ENCODE peak calls at places on chromosomes 11 and 22, in seven cellular contexts. Q, W, E, H, G, O and J are unnamed samples.

GRCh38 chr11:77100166-77101042 is 2.2 kb upstream of the OMP start:
- DNase-seq in Q (no peak), W (no peak), E (no peak), H (no peak), G (no peak), O (no peak), J (no peak)

GRCh38 chr11:86931965-86932332 is 23.2 kb downstream of the FZD4 start:
- DNase-seq in Q (peak), W (no peak), E (peak), H (no peak), G (no peak), O (no peak), J (peak)

GRCh38 chr11:86741489-86742435 is 58.6 kb upstream of the PRSS23 start:
- DNase-seq in Q (peak), W (no peak), E (peak), H (no peak), G (no peak), O (no peak), J (no peak)

GRCh38 chr22:29062286-29062949 is 787 bp upstream of the C22orf31 start:
- DNase-seq in Q (no peak), W (no peak), E (no peak), H (no peak), G (no peak), O (no peak), J (peak)

GRCh38 chr11:75275581-75275980 is 35.0 kb downstream of the TPBGL start:
- DNase-seq in Q (peak), W (no peak), E (peak), H (peak), G (no peak), O (no peak), J (peak)

GRCh38 chr22:27192135-27192900 is 534.9 kb downstream of the MIAT start:
- DNase-seq in Q (no peak), W (no peak), E (no peak), H (no peak), G (no peak), O (no peak), J (no peak)

GRCh38 chr11:95143106-95143681 is 53.5 kb downstream of the ENDOD1 start:
- DNase-seq in Q (peak), W (no peak), E (peak), H (no peak), G (no peak), O (no peak), J (no peak)

GRCh38 chr11:103295704-103296103 is 186.5 kb downstream of the DYNC2H1 start:
- DNase-seq in Q (no peak), W (no peak), E (no peak), H (no peak), G (no peak), O (no peak), J (peak)

GRCh38 chr11:74636633-74637184 is 44.3 kb downstream of the POLD3 start:
- DNase-seq in Q (peak), W (no peak), E (peak), H (no peak), G (no peak), O (no peak), J (no peak)

GRCh38 chr11:61035086-61035835 is 63.8 kb downstream of the CD6 start:
- DNase-seq in Q (no peak), W (no peak), E (no peak), H (no peak), G (no peak), O (no peak), J (no peak)

GRCh38 chr11:6962141-6962540 is 35.9 kb downstream of the ZNF215 start:
- DNase-seq in Q (no peak), W (no peak), E (peak), H (no peak), G (no peak), O (no peak), J (peak)

GRCh38 chr11:67572747-67573419 is 10.7 kb upstream of the GSTP1 start:
- DNase-seq in Q (peak), W (no peak), E (peak), H (peak), G (no peak), O (peak), J (peak)

GRCh38 chr11:116807601-116808261 is 15.4 kb downstream of the APOA4 start:
- DNase-seq in Q (no peak), W (no peak), E (no peak), H (no peak), G (no peak), O (no peak), J (no peak)

GRCh38 chr11:93213622-93214021 is 15.8 kb upstream of the SLC36A4 start:
- DNase-seq in Q (no peak), W (no peak), E (no peak), H (no peak), G (no peak), O (no peak), J (no peak)

GRCh38 chr11:209275-210121 is 2.0 kb downstream of the RIC8A start:
- DNase-seq in Q (peak), W (no peak), E (no peak), H (no peak), G (no peak), O (no peak), J (peak)

GRCh38 chr22:37607010-37607911 is 1.4 kb upstream of the GGA1 start:
- DNase-seq in Q (peak), W (peak), E (peak), H (peak), G (peak), O (peak), J (peak)

GRCh38 chr11:82701847-82702520 is 31.7 kb downstream of the FAM181B start:
- DNase-seq in Q (peak), W (peak), E (peak), H (peak), G (no peak), O (no peak), J (peak)

GRCh38 chr11:72631806-72632731 is 42.2 kb downstream of the PDE2A start:
- DNase-seq in Q (peak), W (no peak), E (no peak), H (no peak), G (no peak), O (no peak), J (no peak)

GRCh38 chr11:17473071-17473744 is 3.4 kb downstream of the ABCC8 start:
- DNase-seq in Q (peak), W (no peak), E (peak), H (peak), G (peak), O (no peak), J (peak)

GRCh38 chr22:30274061-30274812 is 7.6 kb upstream of the OSM start:
- DNase-seq in Q (no peak), W (no peak), E (no peak), H (no peak), G (no peak), O (no peak), J (no peak)

GRCh38 chr11:33869511-33870422 is 22.1 kb downstream of the LMO2 start:
- DNase-seq in Q (peak), W (no peak), E (peak), H (peak), G (no peak), O (peak), J (peak)

GRCh38 chr11:111967651-111968050 is 30.5 kb downstream of the DIXDC1 start:
- DNase-seq in Q (no peak), W (no peak), E (no peak), H (no peak), G (no peak), O (no peak), J (no peak)
- H3K4me2 ChIP-seq in Q (no peak), W (no peak), E (no peak), H (no peak), G (no peak), O (no peak), J (no peak)

GRCh38 chr11:46364056-46364455 is 16.8 kb downstream of the DGKZ start:
- DNase-seq in Q (no peak), W (no peak), E (no peak), H (no peak), G (no peak), O (no peak), J (no peak)

GRCh38 chr11:46363455-46363920 is 16.2 kb downstream of the DGKZ start:
- DNase-seq in Q (peak), W (no peak), E (peak), H (no peak), G (no peak), O (no peak), J (no peak)

GRCh38 chr11:46362146-46363030 is 15.1 kb downstream of the DGKZ start:
- DNase-seq in Q (no peak), W (no peak), E (no peak), H (no peak), G (no peak), O (no peak), J (no peak)

GRCh38 chr11:46361283-46362145 is 14.3 kb downstream of the DGKZ start:
- DNase-seq in Q (peak), W (no peak), E (peak), H (no peak), G (no peak), O (no peak), J (no peak)

GRCh38 chr11:46363031-46363407 is 15.8 kb downstream of the DGKZ start:
- DNase-seq in Q (peak), W (no peak), E (peak), H (no peak), G (no peak), O (peak), J (peak)
- H3K23ac ChIP-seq in Q (no peak), W (no peak), E (peak), H (no peak), G (no peak), O (no peak), J (no peak)

GRCh38 chr11:2305140-2305861 is 3.5 kb downstream of the TSPAN32 start:
- DNase-seq in Q (peak), W (peak), E (peak), H (peak), G (peak), O (peak), J (peak)
- H2AK5ac ChIP-seq in Q (no peak), W (peak), E (peak), H (no peak), G (no peak), O (no peak), J (no peak)

GRCh38 chr22:44587004-44587793 is 89.2 kb upstream of the RTL6 start:
- DNase-seq in Q (no peak), W (no peak), E (peak), H (no peak), G (no peak), O (peak), J (peak)

GRCh38 chr22:44587911-44588310 is 89.9 kb upstream of the RTL6 start:
- DNase-seq in Q (no peak), W (no peak), E (no peak), H (no peak), G (no peak), O (no peak), J (no peak)

GRCh38 chr22:44588348-44588747 is 90.3 kb upstream of the RTL6 start:
- DNase-seq in Q (no peak), W (no peak), E (no peak), H (no peak), G (no peak), O (no peak), J (no peak)

GRCh38 chr22:44585559-44586121 is 87.6 kb upstream of the RTL6 start:
- DNase-seq in Q (no peak), W (no peak), E (no peak), H (no peak), G (no peak), O (no peak), J (no peak)

GRCh38 chr22:44586337-44586990 is 88.4 kb upstream of the RTL6 start:
- DNase-seq in Q (no peak), W (no peak), E (no peak), H (no peak), G (no peak), O (no peak), J (peak)
- H3K4me2 ChIP-seq in Q (no peak), W (no peak), E (no peak), H (no peak), G (no peak), O (no peak), J (no peak)

GRCh38 chr11:43788394-43788793 is 92.2 kb upstream of the ALKBH3 start:
- DNase-seq in Q (no peak), W (peak), E (no peak), H (no peak), G (no peak), O (no peak), J (no peak)

GRCh38 chr11:43787823-43788222 is 92.8 kb upstream of the ALKBH3 start:
- DNase-seq in Q (no peak), W (no peak), E (no peak), H (no peak), G (no peak), O (no peak), J (no peak)

GRCh38 chr11:43784866-43785265 is 95.8 kb upstream of the ALKBH3 start:
- DNase-seq in Q (peak), W (no peak), E (peak), H (no peak), G (no peak), O (no peak), J (no peak)

GRCh38 chr11:43784301-43784700 is 96.3 kb upstream of the ALKBH3 start:
- DNase-seq in Q (no peak), W (no peak), E (no peak), H (no peak), G (no peak), O (no peak), J (no peak)

GRCh38 chr11:43786016-43786415 is 94.6 kb upstream of the ALKBH3 start:
- DNase-seq in Q (no peak), W (no peak), E (no peak), H (no peak), G (no peak), O (no peak), J (no peak)
- H3K23ac ChIP-seq in Q (no peak), W (no peak), E (no peak), H (no peak), G (no peak), O (no peak), J (no peak)

DNA sequence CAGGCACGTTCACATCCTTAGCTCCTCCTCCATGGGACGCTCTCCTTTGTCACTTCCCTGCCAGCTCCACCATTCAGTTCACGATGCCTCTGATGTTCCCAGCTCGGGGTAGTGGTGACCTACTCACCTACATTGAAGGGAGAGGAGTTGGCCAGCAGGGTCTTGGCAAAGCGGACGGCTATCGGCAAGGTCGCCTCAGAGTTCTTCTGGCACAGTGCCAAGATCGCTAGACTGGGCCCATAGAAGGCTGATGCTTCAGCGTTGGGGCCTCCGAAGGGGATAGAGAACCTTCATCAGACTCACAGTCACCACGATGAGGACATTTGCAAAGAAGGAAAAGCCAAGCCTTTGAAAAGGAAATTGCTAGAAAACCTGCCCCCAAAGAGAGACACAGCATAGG is 3.0 kb downstream of the CBLIF start:
- DNase-seq in Q (no peak), W (no peak), E (no peak), H (no peak), G (no peak), O (no peak), J (no peak)
- H2AK5ac ChIP-seq in Q (no peak), W (no peak), E (no peak), H (no peak), G (no peak), O (no peak), J (no peak)

GRCh38 chr11:9799901-9800300 is 136.0 kb downstream of the SWAP70 start:
- DNase-seq in Q (no peak), W (no peak), E (no peak), H (no peak), G (no peak), O (peak), J (no peak)
- H3K4me2 ChIP-seq in Q (no peak), W (no peak), E (no peak), H (no peak), G (no peak), O (no peak), J (no peak)

GRCh38 chr11:65136515-65137096 is 2.3 kb upstream of the SYVN1 start:
- DNase-seq in Q (no peak), W (no peak), E (no peak), H (no peak), G (no peak), O (no peak), J (no peak)

GRCh38 chr11:65147352-65148075 is 13.2 kb upstream of the SYVN1 start:
- DNase-seq in Q (no peak), W (no peak), E (no peak), H (no peak), G (no peak), O (no peak), J (no peak)

GRCh38 chr11:65141896-65142494 is 7.7 kb upstream of the SYVN1 start:
- DNase-seq in Q (peak), W (no peak), E (no peak), H (no peak), G (no peak), O (no peak), J (no peak)
- H3K23ac ChIP-seq in Q (no peak), W (no peak), E (no peak), H (no peak), G (no peak), O (no peak), J (no peak)

DNA sequence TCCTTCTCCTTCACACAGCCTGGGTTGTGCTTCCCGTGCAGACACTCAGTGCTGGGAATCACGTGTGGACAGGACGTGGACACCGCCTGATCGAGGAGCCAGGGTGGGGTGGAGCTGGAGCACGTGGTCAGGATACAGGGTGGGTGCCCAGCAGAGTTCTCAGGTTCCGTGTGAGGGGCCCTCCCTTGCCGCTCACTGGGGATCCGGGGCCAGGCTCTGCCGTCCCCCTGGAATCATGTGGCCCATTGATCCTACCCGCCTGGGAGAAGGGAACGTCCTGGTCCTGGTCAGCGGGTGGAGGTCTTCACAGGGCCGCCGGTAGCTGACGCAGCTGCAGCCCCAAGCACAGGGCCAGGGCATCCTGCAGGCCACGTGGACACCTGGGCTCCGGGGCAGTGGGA is 397.7 kb downstream of the TBC1D22A start:
- DNase-seq in Q (no peak), W (no peak), E (no peak), H (no peak), G (no peak), O (no peak), J (no peak)
- H2AK5ac ChIP-seq in Q (no peak), W (no peak), E (no peak), H (no peak), G (no peak), O (no peak), J (no peak)

DNA sequence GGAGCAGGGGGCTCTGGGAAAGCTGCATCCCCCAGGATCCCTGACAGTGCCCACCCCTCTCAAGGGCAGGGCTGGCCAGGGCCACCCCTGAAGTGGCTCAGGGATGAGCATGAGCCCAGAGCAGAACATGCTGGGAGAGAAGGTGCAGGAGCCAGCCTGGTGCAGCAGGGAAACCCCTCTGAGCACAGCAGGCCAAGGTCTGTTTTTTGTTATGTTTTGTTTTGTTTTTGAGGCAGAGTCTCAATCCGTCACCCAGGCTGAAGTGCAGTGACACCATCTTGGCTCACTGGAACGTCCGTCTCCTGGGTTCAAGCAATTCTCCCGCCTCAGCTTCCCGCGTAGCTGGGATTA is 792 bp upstream of the SBF1 start:
- DNase-seq in Q (no peak), W (no peak), E (no peak), H (no peak), G (no peak), O (no peak), J (no peak)
- H3K4me2 ChIP-seq in Q (no peak), W (peak), E (peak), H (peak), G (peak), O (peak), J (no peak)